ENCODE peak calls at places on chromosomes 7 and 10, in six cellular contexts. D, M, F, X, Y and H are unnamed samples.
A peak's percentile ranks its signal among the peaks of the same experiment; 100 is the strongest.

GRCh38 chr7:24757799-24758275 is 573 bp upstream of the GSDME start:
- DNase-seq in D (no peak), M (peak; percentile 69), F (peak; percentile 51), X (no peak), Y (peak; percentile 44), H (no peak)

GRCh38 chr10:14072541-14072940 is 258.2 kb downstream of the FRMD4A start:
- DNase-seq in D (no peak), M (no peak), F (no peak), X (no peak), Y (no peak), H (no peak)

GRCh38 chr7:129315916-129316315 is 91.1 kb downstream of the AHCYL2 start:
- DNase-seq in D (no peak), M (no peak), F (no peak), X (no peak), Y (no peak), H (no peak)

GRCh38 chr7:122384528-122384927 is 80.0 kb upstream of the FEZF1 start:
- DNase-seq in D (no peak), M (no peak), F (no peak), X (no peak), Y (no peak), H (no peak)

GRCh38 chr7:81819861-81820260 is 50.0 kb upstream of the HGF start:
- DNase-seq in D (no peak), M (no peak), F (no peak), X (no peak), Y (no peak), H (no peak)

GRCh38 chr10:30422981-30423654 is 10.9 kb upstream of the MAP3K8 start:
- DNase-seq in D (peak; percentile 25), M (peak; percentile 33), F (peak; percentile 86), X (peak; percentile 74), Y (peak; percentile 97), H (peak; percentile 27)

GRCh38 chr10:124675261-124675660 is 68.9 kb downstream of the FAM53B start:
- DNase-seq in D (no peak), M (no peak), F (no peak), X (no peak), Y (no peak), H (no peak)

GRCh38 chr7:24425664-24426063 is 141.7 kb downstream of the NPY start:
- DNase-seq in D (no peak), M (no peak), F (no peak), X (no peak), Y (no peak), H (no peak)

GRCh38 chr7:44163591-44163990 is 22.5 kb upstream of the MYL7 start:
- DNase-seq in D (no peak), M (peak; percentile 88), F (peak; percentile 94), X (peak; percentile 22), Y (peak; percentile 93), H (no peak)

DNA sequence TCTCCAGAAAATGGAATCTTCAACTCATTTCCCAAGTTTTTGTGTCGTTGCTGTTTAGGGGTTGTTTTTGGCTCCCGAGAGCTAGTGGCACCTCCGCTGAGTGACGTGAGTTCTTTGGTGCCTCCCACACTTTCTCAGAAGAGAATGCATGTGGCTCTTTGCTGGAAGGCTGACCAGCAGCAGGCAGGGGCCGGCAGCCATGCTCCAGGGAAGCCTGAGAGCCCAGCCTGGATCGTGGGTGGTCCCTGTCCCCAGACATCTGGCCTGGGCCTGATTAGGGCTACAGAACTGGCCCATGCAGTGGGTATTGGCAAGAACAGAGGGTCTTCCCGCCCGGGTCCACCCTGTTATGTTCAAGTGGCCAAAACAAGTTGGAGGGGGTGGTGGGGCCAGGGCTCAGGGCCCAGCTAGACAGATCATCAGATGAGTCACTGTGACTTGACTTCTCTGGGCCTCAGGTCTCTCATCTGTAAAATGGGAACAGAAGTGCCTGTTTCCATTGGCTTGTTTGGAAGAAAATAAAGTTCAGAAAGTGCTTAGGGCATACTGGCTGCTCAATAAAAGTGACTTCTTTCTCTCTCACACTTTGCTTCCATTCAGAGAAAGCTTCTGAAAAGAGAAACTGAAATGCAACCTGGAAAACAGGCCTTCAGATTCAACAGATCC is 83.1 kb downstream of the STRA8 start:
- DNase-seq in D (no peak), M (no peak), F (no peak), X (peak; percentile 19), Y (no peak), H (no peak)
- H4K91ac ChIP-seq in D (no peak overlapping the region), M (no peak overlapping the region), F (no peak overlapping the region), X (no peak overlapping the region), Y (no peak overlapping the region), H (no peak overlapping the region)

DNA sequence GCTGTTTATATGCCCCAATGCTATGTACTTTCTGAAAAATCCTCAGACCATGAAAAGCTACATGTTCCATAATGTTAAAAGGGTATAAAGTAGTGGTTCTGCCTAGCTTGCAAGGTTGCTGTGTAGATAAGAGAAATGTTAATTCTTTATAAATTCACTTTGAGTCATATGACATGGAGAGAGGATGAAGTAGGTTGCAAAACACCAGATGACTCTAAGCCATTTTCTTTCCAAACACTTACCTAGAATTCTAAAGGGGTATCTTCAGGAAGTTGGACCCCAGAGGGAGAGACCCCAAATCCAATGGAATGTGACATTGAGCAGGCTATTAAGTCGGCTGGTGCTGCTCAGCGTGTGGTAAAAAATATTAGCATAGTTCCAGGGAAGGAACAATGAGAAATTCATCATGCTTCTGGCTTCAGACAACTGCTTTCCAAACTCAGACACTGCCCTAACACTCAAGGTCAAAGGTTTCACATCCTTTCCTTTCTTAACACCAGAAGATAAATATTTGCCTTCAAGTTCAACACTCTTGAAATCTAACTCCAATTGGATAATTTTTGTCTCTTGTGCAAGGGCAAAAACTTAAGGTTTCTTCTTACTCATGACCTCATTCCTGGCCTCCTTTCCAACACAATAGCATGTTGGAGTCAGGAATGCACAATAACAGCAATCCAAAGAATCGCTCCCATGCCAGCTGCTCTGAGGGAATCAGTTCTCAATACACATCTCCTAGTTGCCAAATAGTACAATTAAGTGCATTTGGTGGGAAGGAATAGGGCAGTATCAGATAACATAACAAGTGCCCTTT is 100.7 kb upstream of the AFAP1L2 start:
- DNase-seq in D (no peak), M (peak; percentile 77), F (peak; percentile 91), X (no peak), Y (peak; percentile 51), H (no peak)
- H3K4me1 ChIP-seq in D (peaks cover 8% of the 10 kb centered on the region), M (peaks cover 4% of the 10 kb centered on the region), F (peaks cover 2% of the 10 kb centered on the region), X (peaks cover 3% of the 10 kb centered on the region), Y (peaks cover 3% of the 10 kb centered on the region), H (peaks cover 8% of the 10 kb centered on the region)

GRCh38 chr10:97684866-97685394 is 2.1 kb downstream of the AVPI1 start:
- DNase-seq in D (no peak), M (peak; percentile 31), F (peak; percentile 51), X (no peak), Y (no peak), H (no peak)
- H4K91ac ChIP-seq in D (no peak overlapping the region), M (no peak overlapping the region), F (no peak overlapping the region), X (no peak overlapping the region), Y (no peak overlapping the region), H (no peak overlapping the region)

GRCh38 chr7:55109384-55110167 is 90.8 kb downstream of the EGFR start:
- DNase-seq in D (no peak), M (peak; percentile 51), F (peak; percentile 68), X (no peak), Y (no peak), H (no peak)

GRCh38 chr7:55107946-55108345 is 89.1 kb downstream of the EGFR start:
- DNase-seq in D (no peak), M (no peak), F (peak; percentile 62), X (no peak), Y (no peak), H (no peak)

GRCh38 chr7:55108401-55108800 is 89.6 kb downstream of the EGFR start:
- DNase-seq in D (no peak), M (no peak), F (no peak), X (no peak), Y (peak; percentile 63), H (no peak)

GRCh38 chr7:55111007-55111406 is 92.2 kb downstream of the EGFR start:
- DNase-seq in D (no peak), M (peak; percentile 76), F (peak; percentile 80), X (no peak), Y (peak; percentile 72), H (no peak)

GRCh38 chr7:55108818-55109217 is 90.0 kb downstream of the EGFR start:
- DNase-seq in D (no peak), M (no peak), F (no peak), X (no peak), Y (no peak), H (no peak)
- H3K4me1 ChIP-seq in D (peaks cover 6% of the 10 kb centered on the region), M (peaks cover 38% of the 10 kb centered on the region), F (peaks cover 44% of the 10 kb centered on the region), X (peaks cover 4% of the 10 kb centered on the region), Y (peaks cover 5% of the 10 kb centered on the region), H (peaks cover 24% of the 10 kb centered on the region)

DNA sequence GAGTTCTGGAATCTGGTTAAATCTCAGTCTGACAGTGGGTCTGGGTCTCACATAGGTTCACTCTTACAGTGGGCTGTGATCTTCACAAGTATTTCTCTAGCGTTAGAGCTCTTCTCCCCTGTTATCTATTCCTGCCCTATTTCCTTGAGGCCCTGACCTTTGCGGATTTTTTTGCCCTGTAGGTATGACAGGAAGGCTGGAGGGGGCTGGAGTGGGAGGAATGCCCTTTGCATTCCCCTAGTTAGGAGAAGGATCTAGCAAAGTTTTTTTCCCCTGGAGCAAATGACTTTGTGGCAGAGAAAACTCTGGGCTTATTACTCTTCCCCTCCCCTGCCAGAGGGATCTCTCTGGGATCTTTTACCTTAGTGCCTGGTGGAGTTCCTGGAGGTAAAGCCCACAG is 49.2 kb downstream of the GALNT11 start:
- DNase-seq in D (no peak), M (no peak), F (no peak), X (peak; percentile 31), Y (peak; percentile 48), H (no peak)
- H4K91ac ChIP-seq in D (peak overlapping the region; percentile 16), M (no peak overlapping the region), F (no peak overlapping the region), X (no peak overlapping the region), Y (no peak overlapping the region), H (no peak overlapping the region)